ENCODE peak calls at places on chromosomes 3 and 15, in eight cellular contexts. A, J, R, C, T, G, L and H are unnamed samples.

GRCh38 chr3:129023909-129024308 is 22.8 kb downstream of the EFCC1 start:
- DNase-seq in A (no peak), J (no peak), R (no peak), C (no peak), T (no peak), G (no peak), L (no peak), H (no peak)

GRCh38 chr3:125280966-125281365 is 68.4 kb upstream of the SLC12A8 start:
- DNase-seq in A (no peak), J (no peak), R (no peak), C (no peak), T (peak), G (no peak), L (no peak), H (no peak)

GRCh38 chr3:13018039-13018431 is 55.2 kb downstream of the IQSEC1 start:
- DNase-seq in A (no peak), J (no peak), R (no peak), C (peak), T (no peak), G (no peak), L (no peak), H (peak)

GRCh38 chr15:40584191-40584590 is 9.9 kb upstream of the KNL1 start:
- DNase-seq in A (no peak), J (no peak), R (no peak), C (no peak), T (no peak), G (no peak), L (no peak), H (no peak)

GRCh38 chr15:52350423-52350822 is 54.8 kb upstream of the MYO5C start:
- DNase-seq in A (no peak), J (no peak), R (no peak), C (no peak), T (peak), G (no peak), L (no peak), H (no peak)

GRCh38 chr3:116386168-116386567 is 59.1 kb downstream of the LSAMP start:
- DNase-seq in A (no peak), J (no peak), R (no peak), C (no peak), T (no peak), G (no peak), L (no peak), H (no peak)

GRCh38 chr15:82108489-82109078 is 62.8 kb upstream of the MEX3B start:
- DNase-seq in A (no peak), J (peak), R (peak), C (peak), T (peak), G (no peak), L (peak), H (peak)

GRCh38 chr15:95247068-95247984 is 1016.0 kb downstream of the MCTP2 start:
- DNase-seq in A (no peak), J (peak), R (peak), C (no peak), T (peak), G (no peak), L (no peak), H (no peak)

GRCh38 chr15:38691365-38691764 is 126.8 kb upstream of the RASGRP1 start:
- DNase-seq in A (no peak), J (no peak), R (no peak), C (no peak), T (no peak), G (no peak), L (no peak), H (no peak)

GRCh38 chr15:63869371-63870042 is 35.8 kb upstream of the HERC1 start:
- DNase-seq in A (no peak), J (no peak), R (no peak), C (no peak), T (no peak), G (no peak), L (no peak), H (no peak)

GRCh38 chr3:150710097-150710496 is 6.4 kb upstream of the ERICH6 start:
- DNase-seq in A (no peak), J (no peak), R (no peak), C (no peak), T (no peak), G (no peak), L (no peak), H (no peak)

GRCh38 chr3:150497956-150498355 is 48.3 kb downstream of the SERP1 start:
- DNase-seq in A (no peak), J (peak), R (no peak), C (no peak), T (no peak), G (no peak), L (no peak), H (no peak)

GRCh38 chr3:73772076-73772475 is 147.3 kb upstream of the PDZRN3 start:
- DNase-seq in A (no peak), J (no peak), R (no peak), C (no peak), T (no peak), G (no peak), L (no peak), H (no peak)

GRCh38 chr3:127395663-127396320 is 107.9 kb upstream of the PRR20G start:
- DNase-seq in A (no peak), J (no peak), R (no peak), C (no peak), T (no peak), G (no peak), L (no peak), H (no peak)

GRCh38 chr15:90618330-90619136 is 88.8 kb downstream of the CRTC3 start:
- DNase-seq in A (no peak), J (no peak), R (no peak), C (no peak), T (no peak), G (no peak), L (no peak), H (no peak)

GRCh38 chr15:90619939-90620338 is 90.2 kb downstream of the CRTC3 start:
- DNase-seq in A (no peak), J (no peak), R (no peak), C (no peak), T (no peak), G (no peak), L (no peak), H (no peak)

GRCh38 chr15:90617668-90618097 is 88.0 kb downstream of the CRTC3 start:
- DNase-seq in A (peak), J (no peak), R (no peak), C (no peak), T (no peak), G (no peak), L (no peak), H (no peak)

GRCh38 chr15:90619468-90619867 is 89.7 kb downstream of the CRTC3 start:
- DNase-seq in A (no peak), J (no peak), R (no peak), C (no peak), T (no peak), G (no peak), L (no peak), H (no peak)

DNA sequence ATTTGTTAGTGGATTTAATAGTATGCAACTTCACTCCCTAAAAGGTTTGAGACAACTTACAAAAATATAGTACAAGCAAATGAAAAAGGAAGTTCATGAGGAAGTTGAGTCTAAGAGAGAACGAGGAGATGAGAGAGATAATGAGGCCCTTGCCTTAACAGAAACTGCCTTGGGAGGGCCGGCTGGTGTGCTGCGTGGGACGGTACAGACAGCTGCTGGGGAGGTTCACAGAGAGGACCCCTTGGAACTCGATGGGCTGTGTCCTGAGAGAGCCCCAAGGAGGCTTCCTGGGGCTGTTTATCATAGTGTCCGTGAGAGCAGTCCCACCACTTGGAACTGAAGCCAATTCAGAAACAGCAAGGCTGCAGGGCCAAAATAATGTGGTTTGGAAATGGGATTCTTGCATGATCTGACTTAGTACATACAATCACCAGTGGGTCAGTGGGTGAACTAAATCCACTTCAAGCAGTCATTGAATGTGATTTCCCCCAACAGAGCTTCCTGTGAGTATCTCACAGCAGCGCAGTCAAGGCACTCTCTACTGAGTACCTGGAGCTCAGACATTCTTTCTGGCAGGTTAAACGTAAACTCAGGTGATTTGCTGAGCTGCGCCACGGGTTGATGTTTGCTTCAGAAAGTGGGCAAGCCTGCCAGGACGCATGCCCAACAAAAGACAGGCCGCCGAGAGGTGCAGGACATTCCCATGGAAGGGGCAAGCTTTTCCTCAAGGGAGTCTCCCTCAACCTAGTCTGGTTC is 90.8 kb downstream of the CRTC3 start:
- DNase-seq in A (no peak), J (peak), R (no peak), C (no peak), T (no peak), G (peak), L (no peak), H (no peak)
- TF ChIP-seq EP300 in A (no peak), J (no peak), R (no peak), C (no peak), T (no peak), G (no peak), L (no peak), H (no peak)

DNA sequence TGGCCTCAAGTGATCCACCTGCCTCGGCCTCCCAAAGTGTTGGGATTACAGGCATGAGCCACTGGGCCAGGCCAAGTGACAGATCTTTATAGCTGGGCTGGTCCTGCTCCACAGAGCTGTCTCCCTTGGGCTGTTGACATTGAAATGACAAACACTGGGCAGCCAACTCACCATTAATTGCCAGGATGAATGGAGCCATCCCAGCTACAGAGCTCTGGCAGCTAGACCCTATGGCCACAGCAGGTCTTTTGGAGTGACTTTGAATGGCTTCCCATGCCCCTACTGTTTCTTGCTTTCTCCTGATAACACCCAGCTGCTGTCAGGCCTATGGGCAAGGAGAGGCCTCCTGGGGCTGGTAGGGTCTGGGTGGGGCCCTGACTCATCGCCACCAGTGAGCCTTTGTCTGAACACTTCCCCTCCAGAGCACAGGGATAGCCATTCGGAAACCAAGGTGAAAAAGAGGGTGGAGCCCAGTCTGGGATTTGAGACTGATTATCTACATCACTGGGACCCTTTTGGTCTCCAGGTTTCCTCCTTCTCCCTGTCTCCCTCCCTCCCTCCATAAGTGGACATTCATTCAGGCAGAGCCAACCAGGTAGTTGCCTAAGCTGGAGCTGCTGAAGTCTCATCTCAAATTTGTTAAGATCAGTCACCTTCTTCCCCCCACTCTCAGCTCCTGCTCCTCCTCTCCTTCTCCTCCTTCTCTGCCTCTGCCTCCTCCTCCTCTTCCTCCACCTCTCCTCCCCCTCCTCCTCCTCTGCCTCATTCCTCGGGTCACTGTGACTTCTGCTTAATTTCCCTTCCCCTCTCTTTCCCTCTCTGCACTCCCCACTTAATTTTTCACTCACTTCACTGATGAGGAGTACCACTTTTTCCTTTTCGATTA is 34.0 kb downstream of the BHLHE40 start:
- DNase-seq in A (no peak), J (peak), R (peak), C (peak), T (peak), G (no peak), L (peak), H (peak)
- TF ChIP-seq EP300 in A (no peak), J (peak), R (no peak), C (no peak), T (no peak), G (no peak), L (no peak), H (no peak)

GRCh38 chr3:183506674-183507290 is 48.7 kb downstream of the KLHL6 start:
- DNase-seq in A (no peak), J (no peak), R (peak), C (no peak), T (no peak), G (no peak), L (peak), H (no peak)
- TF ChIP-seq EP300 in A (no peak), J (no peak), R (no peak), C (no peak), T (no peak), G (no peak), L (no peak), H (no peak)

GRCh38 chr15:83206387-83206970 is 1.1 kb downstream of the HDGFL3 start:
- DNase-seq in A (no peak), J (no peak), R (no peak), C (peak), T (no peak), G (no peak), L (no peak), H (no peak)
- TF ChIP-seq EP300 in A (no peak), J (no peak), R (no peak), C (no peak), T (no peak), G (no peak), L (no peak), H (no peak)

GRCh38 chr3:35670408-35670807 is 31.1 kb downstream of the ARPP21 start:
- DNase-seq in A (no peak), J (no peak), R (no peak), C (no peak), T (no peak), G (no peak), L (no peak), H (no peak)
- TF ChIP-seq EP300 in A (no peak), J (no peak), R (no peak), C (no peak), T (no peak), G (no peak), L (no peak), H (no peak)

GRCh38 chr3:117549716-117550115 is 840.1 kb downstream of the TUSC7 start:
- DNase-seq in A (no peak), J (no peak), R (no peak), C (no peak), T (no peak), G (no peak), L (no peak), H (no peak)
- TF ChIP-seq EP300 in A (no peak), J (no peak), R (no peak), C (no peak), T (no peak), G (no peak), L (no peak), H (no peak)

GRCh38 chr3:183536238-183536880 is 19.1 kb downstream of the KLHL6 start:
- DNase-seq in A (no peak), J (no peak), R (no peak), C (no peak), T (no peak), G (peak), L (no peak), H (peak)

GRCh38 chr3:183539821-183540220 is 15.7 kb downstream of the KLHL6 start:
- DNase-seq in A (no peak), J (no peak), R (no peak), C (no peak), T (no peak), G (no peak), L (no peak), H (no peak)

GRCh38 chr3:183540501-183541234 is 14.8 kb downstream of the KLHL6 start:
- DNase-seq in A (no peak), J (no peak), R (no peak), C (no peak), T (no peak), G (no peak), L (no peak), H (peak)

GRCh38 chr3:183537295-183537730 is 18.2 kb downstream of the KLHL6 start:
- DNase-seq in A (peak), J (no peak), R (no peak), C (no peak), T (no peak), G (no peak), L (peak), H (no peak)

DNA sequence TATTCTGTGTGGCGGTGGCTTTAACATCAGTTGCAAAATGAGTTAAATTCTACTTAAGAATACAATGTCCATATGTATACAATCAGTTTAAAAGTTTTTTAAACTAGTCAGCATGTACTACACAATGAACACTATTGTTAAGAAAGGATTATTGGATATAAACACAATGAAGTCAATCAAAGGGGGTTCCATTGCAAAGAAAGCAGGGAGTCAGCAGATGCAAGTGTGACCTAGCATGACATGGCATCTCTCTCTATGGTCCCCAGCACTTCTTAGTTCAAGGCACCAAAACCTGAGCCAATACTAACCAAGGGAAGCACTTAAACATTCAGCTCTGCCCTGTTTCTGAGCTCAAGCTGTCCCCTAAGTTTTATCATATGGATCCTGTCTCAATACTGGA is 17.0 kb downstream of the KLHL6 start:
- DNase-seq in A (no peak), J (no peak), R (no peak), C (no peak), T (no peak), G (no peak), L (no peak), H (no peak)
- TF ChIP-seq EP300 in A (no peak), J (no peak), R (no peak), C (no peak), T (no peak), G (no peak), L (no peak), H (no peak)

GRCh38 chr3:118945834-118946233 is 88.8 kb downstream of the IGSF11 start:
- DNase-seq in A (no peak), J (no peak), R (no peak), C (no peak), T (no peak), G (no peak), L (no peak), H (no peak)

GRCh38 chr3:118941236-118941635 is 93.4 kb downstream of the IGSF11 start:
- DNase-seq in A (no peak), J (no peak), R (no peak), C (no peak), T (no peak), G (no peak), L (no peak), H (no peak)

GRCh38 chr3:118942195-118942594 is 92.5 kb downstream of the IGSF11 start:
- DNase-seq in A (no peak), J (no peak), R (no peak), C (no peak), T (no peak), G (no peak), L (no peak), H (no peak)

GRCh38 chr3:118942651-118943050 is 92.0 kb downstream of the IGSF11 start:
- DNase-seq in A (no peak), J (peak), R (no peak), C (no peak), T (no peak), G (no peak), L (no peak), H (no peak)

GRCh38 chr3:118943597-118943996 is 91.0 kb downstream of the IGSF11 start:
- DNase-seq in A (no peak), J (peak), R (no peak), C (no peak), T (no peak), G (no peak), L (no peak), H (no peak)
- TF ChIP-seq EP300 in A (no peak), J (peak), R (no peak), C (no peak), T (no peak), G (no peak), L (no peak), H (no peak)

GRCh38 chr15:75100679-75101078 is 77.3 kb downstream of the PPCDC start:
- DNase-seq in A (no peak), J (no peak), R (no peak), C (no peak), T (no peak), G (no peak), L (no peak), H (no peak)
- TF ChIP-seq EP300 in A (no peak), J (no peak), R (no peak), C (no peak), T (no peak), G (no peak), L (no peak), H (no peak)

GRCh38 chr3:143486611-143487010 is 361.7 kb downstream of the SLC9A9 start:
- DNase-seq in A (no peak), J (no peak), R (no peak), C (no peak), T (no peak), G (no peak), L (no peak), H (no peak)

GRCh38 chr3:143480306-143480852 is 360.8 kb downstream of the CHST2 start:
- DNase-seq in A (no peak), J (no peak), R (no peak), C (no peak), T (no peak), G (no peak), L (no peak), H (no peak)

GRCh38 chr3:143484851-143485512 is 363.3 kb downstream of the SLC9A9 start:
- DNase-seq in A (no peak), J (peak), R (no peak), C (no peak), T (no peak), G (no peak), L (no peak), H (no peak)

GRCh38 chr3:143482106-143483088 is 362.8 kb downstream of the CHST2 start:
- DNase-seq in A (no peak), J (no peak), R (peak), C (no peak), T (no peak), G (no peak), L (peak), H (no peak)

DNA sequence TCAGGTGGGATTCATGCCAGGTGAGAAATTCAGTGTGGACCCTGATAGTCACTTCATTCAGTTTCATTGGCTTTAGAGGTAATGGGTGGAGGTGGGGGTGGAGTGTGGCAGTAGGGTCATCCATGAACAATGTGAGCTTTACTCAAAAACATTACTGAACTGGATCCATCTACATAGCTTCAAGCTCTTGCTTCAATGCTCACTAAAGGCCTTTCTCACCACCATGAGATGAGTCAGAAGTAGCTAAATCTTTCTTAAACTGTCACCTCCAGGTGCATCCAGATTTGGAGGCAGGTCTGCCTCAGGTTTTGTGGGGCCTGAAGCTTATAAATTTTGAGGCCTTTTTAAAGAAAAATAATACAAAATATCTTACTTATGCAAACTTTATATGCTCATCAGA is 363.6 kb downstream of the CHST2 start:
- DNase-seq in A (no peak), J (no peak), R (no peak), C (no peak), T (no peak), G (no peak), L (no peak), H (no peak)
- TF ChIP-seq EP300 in A (no peak), J (no peak), R (no peak), C (no peak), T (no peak), G (no peak), L (no peak), H (no peak)